ENCODE peak calls at places on chromosomes 6 and 20, in four cellular contexts. One of them, this sample, is unnamed.

GRCh38 chr20:49344975-49345374 is 67.1 kb upstream of the ZNFX1 start:
- DNase-seq in left colon: peak
- DNase-seq in GM12891: no peak
- DNase-seq in cardiac fibroblast: peak
- DNase-seq in this sample: no peak

GRCh38 chr20:41089555-41089954 is 47.8 kb upstream of the PLCG1 start:
- DNase-seq in left colon: no peak
- DNase-seq in GM12891: no peak
- DNase-seq in cardiac fibroblast: no peak
- DNase-seq in this sample: no peak

GRCh38 chr6:33213989-33214335 is 5.7 kb downstream of the RING1 start:
- DNase-seq in left colon: no peak
- DNase-seq in GM12891: no peak
- DNase-seq in cardiac fibroblast: no peak
- DNase-seq in this sample: no peak

GRCh38 chr20:11431613-11432012 is 486.1 kb upstream of the BTBD3 start:
- DNase-seq in left colon: no peak
- DNase-seq in GM12891: no peak
- DNase-seq in cardiac fibroblast: peak
- DNase-seq in this sample: no peak

GRCh38 chr20:31568041-31568731 is 36.9 kb upstream of the ID1 start:
- DNase-seq in left colon: no peak
- DNase-seq in GM12891: no peak
- DNase-seq in cardiac fibroblast: no peak
- DNase-seq in this sample: no peak

GRCh38 chr6:101458341-101458740 is 64.8 kb downstream of the GRIK2 start:
- DNase-seq in left colon: no peak
- DNase-seq in GM12891: no peak
- DNase-seq in cardiac fibroblast: no peak
- DNase-seq in this sample: no peak

GRCh38 chr20:17835941-17836861 is 132.4 kb downstream of the SNX5 start:
- DNase-seq in left colon: no peak
- DNase-seq in GM12891: no peak
- DNase-seq in cardiac fibroblast: peak
- DNase-seq in this sample: no peak

GRCh38 chr6:21949211-21949801 is 347.5 kb downstream of the PRL start:
- DNase-seq in left colon: no peak
- DNase-seq in GM12891: no peak
- DNase-seq in cardiac fibroblast: no peak
- DNase-seq in this sample: no peak

GRCh38 chr20:51541189-51542032 is 1.1 kb downstream of the NFATC2 start:
- DNase-seq in left colon: peak
- DNase-seq in GM12891: no peak
- DNase-seq in cardiac fibroblast: no peak
- DNase-seq in this sample: peak

GRCh38 chr6:88472731-88473130 is 306.6 kb upstream of the CNR1 start:
- DNase-seq in left colon: no peak
- DNase-seq in GM12891: no peak
- DNase-seq in cardiac fibroblast: no peak
- DNase-seq in this sample: no peak

GRCh38 chr20:48129319-48129973 is 344.2 kb upstream of the SULF2 start:
- DNase-seq in left colon: no peak
- DNase-seq in GM12891: no peak
- DNase-seq in cardiac fibroblast: no peak
- DNase-seq in this sample: no peak

GRCh38 chr6:92329416-92329815 is 1089.9 kb downstream of the EPHA7 start:
- DNase-seq in left colon: no peak
- DNase-seq in GM12891: no peak
- DNase-seq in cardiac fibroblast: no peak
- DNase-seq in this sample: no peak

GRCh38 chr20:53922901-53923314 is 147.5 kb downstream of the BCAS1 start:
- DNase-seq in left colon: no peak
- DNase-seq in GM12891: no peak
- DNase-seq in cardiac fibroblast: peak
- DNase-seq in this sample: no peak

GRCh38 chr6:93787841-93788240 is 368.5 kb upstream of the EPHA7 start:
- DNase-seq in left colon: no peak
- DNase-seq in GM12891: no peak
- DNase-seq in cardiac fibroblast: peak
- DNase-seq in this sample: no peak

GRCh38 chr20:50892394-50892793 is 38.8 kb downstream of the ADNP start:
- DNase-seq in left colon: no peak
- DNase-seq in GM12891: no peak
- DNase-seq in cardiac fibroblast: no peak
- DNase-seq in this sample: no peak

GRCh38 chr20:15318682-15319081 is 981.3 kb upstream of the FLRT3 start:
- DNase-seq in left colon: no peak
- DNase-seq in GM12891: no peak
- DNase-seq in cardiac fibroblast: no peak
- DNase-seq in this sample: no peak

GRCh38 chr20:18904624-18905023 is 91.0 kb downstream of the SCP2D1 start:
- DNase-seq in left colon: peak
- DNase-seq in GM12891: no peak
- DNase-seq in cardiac fibroblast: peak
- DNase-seq in this sample: no peak

GRCh38 chr6:89392823-89393222 is 19.2 kb downstream of the RRAGD start:
- DNase-seq in left colon: no peak
- DNase-seq in GM12891: no peak
- DNase-seq in cardiac fibroblast: no peak
- DNase-seq in this sample: no peak

GRCh38 chr6:76612818-76613452 is 540.5 kb upstream of the IMPG1 start:
- DNase-seq in left colon: no peak
- DNase-seq in GM12891: no peak
- DNase-seq in cardiac fibroblast: no peak
- DNase-seq in this sample: no peak

GRCh38 chr20:1122388-1123315 is 4.2 kb downstream of the PSMF1 start:
- DNase-seq in left colon: peak
- DNase-seq in GM12891: no peak
- DNase-seq in cardiac fibroblast: peak
- DNase-seq in this sample: peak

GRCh38 chr6:90295854-90296345 is 743 bp downstream of the BACH2 start:
- DNase-seq in left colon: peak
- DNase-seq in GM12891: peak
- DNase-seq in cardiac fibroblast: peak
- DNase-seq in this sample: peak

GRCh38 chr20:50464026-50464724 is 46.0 kb upstream of the PTPN1 start:
- DNase-seq in left colon: peak
- DNase-seq in GM12891: peak
- DNase-seq in cardiac fibroblast: peak
- DNase-seq in this sample: no peak

GRCh38 chr20:9407805-9408421 is 106.5 kb upstream of the LAMP5 start:
- DNase-seq in left colon: peak
- DNase-seq in GM12891: no peak
- DNase-seq in cardiac fibroblast: peak
- DNase-seq in this sample: peak